ENCODE peak calls at places on chromosome 15, in eight cellular contexts. J is fibroblast of lung; K is CD8-positive, alpha-beta T cell; T is psoas muscle; C is AG10803; F is Peyer's patch; X is lower leg skin; V is astrocyte of the spinal cord. W is an unnamed sample.

GRCh38 chr15:58677426-58677825 is 72.1 kb downstream of the ADAM10 start:
- DNase-seq in C (no peak), X (no peak), K (no peak), T (no peak), F (no peak), V (no peak), J (no peak), W (no peak)

GRCh38 chr15:89654847-89655805 is at the start of gene KIF7:
- DNase-seq in C (peak; percentile 48), V (peak; percentile 66), T (no peak), J (peak; percentile 57), X (no peak), F (no peak), K (no peak), W (no peak)

GRCh38 chr15:85118173-85118572 is 136.5 kb downstream of the PDE8A start:
- DNase-seq in K (no peak), X (no peak), F (no peak), V (no peak), J (no peak), T (no peak), C (no peak), W (no peak)

GRCh38 chr15:39417766-39418165 is 163.1 kb upstream of the THBS1 start:
- DNase-seq in C (peak; percentile 43), F (no peak), X (no peak), J (no peak), V (no peak), T (no peak), K (no peak), W (no peak)

GRCh38 chr15:89377842-89378698 is 43.4 kb upstream of the POLG start:
- DNase-seq in T (no peak), C (no peak), X (peak; percentile 51), K (peak; percentile 55), V (no peak), J (no peak), F (no peak), W (no peak)

GRCh38 chr15:28912422-28912821 is 26.6 kb downstream of the APBA2 start:
- DNase-seq in T (no peak), X (no peak), K (no peak), J (no peak), C (no peak), F (no peak), V (no peak), W (no peak)

GRCh38 chr15:80188293-80188692 is 35.5 kb downstream of the FAH start:
- DNase-seq in C (no peak), T (no peak), J (no peak), X (no peak), K (no peak), F (no peak), V (no peak), W (no peak)

GRCh38 chr15:75650908-75651809 is 3.4 kb downstream of the SNX33 start:
- DNase-seq in T (peak; percentile 75), F (peak; percentile 60), C (no peak), J (peak; percentile 28), X (no peak), K (no peak), V (no peak), W (no peak)

GRCh38 chr15:97995881-97996603 is 35.5 kb downstream of the ARRDC4 start:
- DNase-seq in V (no peak), X (no peak), J (peak; percentile 11), F (peak; percentile 57), K (no peak), C (peak; percentile 24), T (no peak), W (no peak)

GRCh38 chr15:37682304-37682703 is 252.1 kb upstream of the TMCO5A start:
- DNase-seq in V (peak; percentile 32), C (peak; percentile 3), X (no peak), J (peak; percentile 27), F (no peak), K (no peak), T (no peak), W (no peak)

GRCh38 chr15:38555686-38556334 is 8.8 kb downstream of the RASGRP1 start:
- DNase-seq in J (no peak), C (peak; percentile 90), V (peak; percentile 13), F (no peak), K (no peak), X (no peak), T (no peak), W (no peak)

GRCh38 chr15:33907326-33907725 is 61.0 kb upstream of the CHRM5 start:
- DNase-seq in X (no peak), C (peak; percentile 1), T (no peak), V (no peak), K (no peak), J (no peak), F (no peak), W (no peak)

GRCh38 chr15:42140383-42141070 is 15.9 kb downstream of the PLA2G4F start:
- DNase-seq in X (no peak), C (no peak), J (no peak), K (no peak), V (no peak), F (peak; percentile 46), T (no peak), W (peak; percentile 54)

GRCh38 chr15:93870583-93870982 is 360.8 kb upstream of the MCTP2 start:
- DNase-seq in C (no peak), X (no peak), F (no peak), T (peak; percentile 48), K (no peak), J (no peak), V (no peak), W (no peak)

GRCh38 chr15:74613953-74614743 is 1.5 kb upstream of the CLK3 start:
- DNase-seq in J (no peak), V (no peak), F (no peak), K (no peak), C (no peak), X (no peak), T (no peak), W (no peak)

GRCh38 chr15:56732135-56732880 is 1.0 kb downstream of the ZNF280D start:
- DNase-seq in J (peak; percentile 29), T (no peak), X (no peak), C (peak; percentile 58), V (peak; percentile 80), F (no peak), K (no peak), W (no peak)

GRCh38 chr15:66883322-66883911 is 181.4 kb downstream of the SMAD6 start:
- DNase-seq in V (peak; percentile 100), J (peak; percentile 99), T (peak; percentile 95), F (peak; percentile 60), X (peak; percentile 93), C (peak; percentile 100), K (peak; percentile 15), W (peak; percentile 99)

GRCh38 chr15:51053571-51053970 is 41.1 kb downstream of the TNFAIP8L3 start:
- DNase-seq in C (no peak), V (no peak), X (no peak), F (no peak), K (no peak), J (peak; percentile 30), T (no peak), W (no peak)

GRCh38 chr15:66115568-66116206 is 137.9 kb downstream of the MEGF11 start:
- DNase-seq in K (peak; percentile 52), V (no peak), T (no peak), J (no peak), F (no peak), X (no peak), C (no peak), W (no peak)

GRCh38 chr15:86183765-86184491 is 104.3 kb downstream of the AGBL1 start:
- DNase-seq in X (no peak), K (no peak), F (no peak), J (no peak), C (no peak), T (peak; percentile 77), V (no peak), W (no peak)

GRCh38 chr15:84983711-84984110 is 2.1 kb downstream of the PDE8A start:
- DNase-seq in X (no peak), J (no peak), C (no peak), T (no peak), F (no peak), K (no peak), V (no peak), W (no peak)

GRCh38 chr15:77224352-77224751 is 153.4 kb upstream of the TSPAN3 start:
- DNase-seq in X (no peak), T (no peak), K (no peak), C (no peak), V (no peak), F (no peak), J (no peak), W (no peak)

GRCh38 chr15:41256577-41257038 is 25.5 kb downstream of the CHP1 start:
- DNase-seq in C (peak; percentile 35), X (no peak), T (no peak), J (no peak), V (no peak), F (no peak), K (no peak), W (no peak)

GRCh38 chr15:87952736-87953135 is 303.8 kb downstream of the NTRK3 start:
- DNase-seq in F (no peak), J (no peak), C (no peak), X (no peak), V (no peak), K (no peak), T (no peak), W (no peak)

GRCh38 chr15:100691321-100691720 is 88.9 kb downstream of the ASB7 start:
- DNase-seq in V (no peak), F (no peak), J (no peak), K (no peak), X (no peak), T (no peak), C (no peak), W (peak; percentile 33)

DNA sequence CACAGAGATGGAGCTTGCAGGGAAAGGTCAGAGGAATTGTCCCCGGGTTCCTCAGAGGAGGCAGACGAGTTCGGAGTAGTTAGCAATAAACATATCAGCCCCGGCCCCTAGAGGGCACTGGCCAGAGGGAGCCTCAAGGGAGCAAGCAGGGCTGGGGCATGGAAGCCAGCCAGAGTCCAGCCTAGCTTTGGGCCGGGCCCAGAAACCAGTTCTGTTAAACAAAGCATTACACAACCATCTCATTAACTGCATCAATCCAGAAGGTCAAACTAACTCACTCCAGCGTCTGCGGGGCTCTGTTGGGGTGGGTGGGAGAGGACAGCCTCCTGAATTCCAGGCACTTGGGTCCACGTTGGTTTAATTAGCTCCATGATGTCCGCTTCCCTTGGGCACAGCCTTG is 41.0 kb upstream of the IREB2 start:
- DNase-seq in K (no peak), J (peak; percentile 59), T (peak; percentile 77), C (peak; percentile 81), X (peak; percentile 22), V (no peak), F (peak; percentile 86), W (no peak)
- TF ChIP-seq CTCF in K (no peak), J (peak; percentile 46), T (peak; percentile 39), C (peak; percentile 50), X (no peak), V (no peak), F (peak; percentile 30), W (no peak)

GRCh38 chr15:71114887-71115566 is at the start of gene THSD4:
- DNase-seq in F (peak; percentile 86), C (peak; percentile 70), T (peak; percentile 86), V (peak; percentile 65), J (peak; percentile 69), X (peak; percentile 36), K (peak; percentile 56), W (no peak)
- H3K4me3 ChIP-seq in F (peak within 1 kb of the TSS; percentile 42), C (peak within 1 kb of the TSS; percentile 63), T (peak within 1 kb of the TSS; percentile 80), V (peak within 1 kb of the TSS; percentile 52), J (peak within 1 kb of the TSS; percentile 67), X (peak within 1 kb of the TSS; percentile 21), K (no peak within 1 kb of the TSS), W (peak within 1 kb of the TSS; percentile 74)

GRCh38 chr15:31487811-31488436 is 161.3 kb downstream of the KLF13 start:
- DNase-seq in J (peak; percentile 37), X (peak; percentile 18), V (no peak), C (peak; percentile 66), F (no peak), T (no peak), K (peak; percentile 55), W (peak; percentile 69)
- TF ChIP-seq CTCF in J (no peak), X (no peak), V (no peak), C (no peak), F (peak; percentile 23), T (no peak), K (no peak), W (no peak)

GRCh38 chr15:35043380-35044095 is 41.6 kb downstream of the NANOGP8 start:
- DNase-seq in J (no peak), X (no peak), V (no peak), C (peak; percentile 20), K (no peak), T (no peak), F (no peak), W (no peak)
- H3K4me3 ChIP-seq in J (no peak overlapping the region), X (no peak overlapping the region), V (no peak overlapping the region), C (no peak overlapping the region), K (no peak overlapping the region), T (no peak overlapping the region), F (no peak overlapping the region), W (no peak overlapping the region)

W was measured in coronary artery.